ENCODE peak calls at places on chromosomes 5 and 9, in five cellular contexts. K, L, Z, W and E are unnamed samples.

GRCh38 chr5:58294598-58295298 is 165.1 kb downstream of the PLK2 start:
- DNase-seq in W (peak; percentile 41), K (no peak), Z (no peak), L (no peak), E (peak; percentile 25)

GRCh38 chr9:70318002-70318401 is 59.2 kb downstream of the SMC5 start:
- DNase-seq in Z (no peak), K (no peak), L (no peak), W (no peak), E (no peak)

GRCh38 chr9:14993061-14993800 is 83.0 kb upstream of the FREM1 start:
- DNase-seq in Z (peak; percentile 9), K (peak; percentile 16), W (peak; percentile 84), L (peak; percentile 93), E (peak; percentile 95)

GRCh38 chr9:80061096-80061495 is 489.3 kb downstream of the TLE4 start:
- DNase-seq in L (no peak), Z (no peak), W (peak; percentile 23), K (no peak), E (no peak)

GRCh38 chr9:136851941-136852663 is at the start of gene MAMDC4:
- DNase-seq in W (no peak), Z (no peak), K (no peak), L (no peak), E (no peak)

GRCh38 chr5:57338068-57338848 is 144.4 kb downstream of the ACTBL2 start:
- DNase-seq in Z (no peak), W (peak; percentile 15), K (peak; percentile 2), L (no peak), E (no peak)

GRCh38 chr5:61817472-61818326 is 485.6 kb downstream of the ZSWIM6 start:
- DNase-seq in Z (no peak), W (peak; percentile 54), L (no peak), K (no peak), E (peak; percentile 69)

GRCh38 chr5:56412601-56413379 is 179.7 kb upstream of the ANKRD55 start:
- DNase-seq in L (peak; percentile 80), K (no peak), W (no peak), Z (no peak), E (no peak)

GRCh38 chr5:10331341-10331796 is 22.1 kb upstream of the MARCHF6 start:
- DNase-seq in K (no peak), L (peak; percentile 86), Z (no peak), W (peak; percentile 77), E (no peak)

GRCh38 chr5:149724130-149724850 is 5.8 kb upstream of the PPARGC1B start:
- DNase-seq in Z (no peak), L (no peak), W (no peak), K (no peak), E (no peak)

GRCh38 chr5:16051246-16051645 is 128.3 kb downstream of the MARCHF11 start:
- DNase-seq in W (peak; percentile 60), K (no peak), Z (no peak), L (no peak), E (peak; percentile 44)

GRCh38 chr9:114282507-114282906 is 40.4 kb upstream of the ORM1 start:
- DNase-seq in Z (no peak), K (no peak), W (no peak), L (no peak), E (no peak)

GRCh38 chr5:58246521-58246944 is 213.4 kb downstream of the PLK2 start:
- DNase-seq in W (peak; percentile 21), K (no peak), Z (no peak), L (no peak), E (peak; percentile 13)

GRCh38 chr9:83596899-83597504 is 25.9 kb upstream of the IDNK start:
- DNase-seq in Z (no peak), K (no peak), W (no peak), L (no peak), E (peak; percentile 30)

GRCh38 chr9:137086531-137087408 is at the start of gene MAN1B1:
- DNase-seq in L (peak; percentile 99), K (peak; percentile 97), W (peak; percentile 98), Z (peak; percentile 100), E (peak; percentile 99)

GRCh38 chr5:79091064-79091463 is 20.5 kb upstream of the BHMT start:
- DNase-seq in L (no peak), W (no peak), Z (no peak), K (no peak), E (no peak)

GRCh38 chr5:87340716-87341115 is 72.0 kb downstream of the CCNH start:
- DNase-seq in K (peak; percentile 32), L (no peak), Z (no peak), W (no peak), E (no peak)

GRCh38 chr9:133355881-133356357 is 368 bp downstream of the SURF1 start:
- DNase-seq in K (no peak), W (no peak), L (no peak), Z (no peak), E (no peak)

GRCh38 chr5:123471385-123471784 is 40.6 kb upstream of the CSNK1G3 start:
- DNase-seq in L (no peak), Z (no peak), W (no peak), K (no peak), E (no peak)

GRCh38 chr9:72980600-72981265 is 27.9 kb upstream of the ALDH1A1 start:
- DNase-seq in L (no peak), K (no peak), W (no peak), Z (no peak), E (no peak)

GRCh38 chr5:19795218-19795617 is 192.8 kb downstream of the CDH18 start:
- DNase-seq in W (peak; percentile 21), L (no peak), Z (no peak), K (no peak), E (no peak)

GRCh38 chr5:91016954-91017690 is 366.0 kb downstream of the ARRDC3 start:
- DNase-seq in L (no peak), K (no peak), Z (no peak), W (peak; percentile 32), E (peak; percentile 20)

GRCh38 chr5:73369283-73369682 is 79.3 kb downstream of the FOXD1 start:
- DNase-seq in W (peak; percentile 88), K (no peak), Z (no peak), L (no peak), E (peak; percentile 72)

GRCh38 chr5:8842906-8843590 is 702.8 kb downstream of the SEMA5A start:
- DNase-seq in W (peak; percentile 61), Z (no peak), K (no peak), L (no peak), E (peak; percentile 62)

GRCh38 chr9:110109331-110110110 is 98.4 kb downstream of the C9orf152 start:
- DNase-seq in K (no peak), W (no peak), L (no peak), Z (no peak), E (no peak)

GRCh38 chr5:65819215-65819904 is 97.4 kb downstream of the NLN start:
- DNase-seq in L (no peak), Z (no peak), W (no peak), K (no peak), E (no peak)

GRCh38 chr9:137396808-137397367 is 26.1 kb downstream of the EXD3 start:
- DNase-seq in L (no peak), Z (no peak), K (no peak), W (no peak), E (no peak)

GRCh38 chr5:65255294-65255693 is 226.4 kb downstream of the ADAMTS6 start:
- DNase-seq in K (no peak), W (no peak), Z (no peak), L (no peak), E (no peak)

GRCh38 chr5:126938461-126938860 is 91.9 kb downstream of the MARCHF3 start:
- DNase-seq in L (no peak), K (no peak), W (peak; percentile 87), Z (no peak), E (peak; percentile 77)

GRCh38 chr9:133087429-133088145 is 25.8 kb downstream of the CEL start:
- DNase-seq in L (no peak), K (no peak), Z (no peak), W (no peak), E (no peak)

GRCh38 chr5:23631283-23632045 is 124.1 kb downstream of the PRDM9 start:
- DNase-seq in L (no peak), Z (no peak), W (no peak), K (no peak), E (no peak)

GRCh38 chr5:35096209-35096608 is 48.5 kb upstream of the AGXT2 start:
- DNase-seq in K (no peak), W (peak; percentile 61), L (no peak), Z (no peak), E (peak; percentile 18)

GRCh38 chr9:85743290-85744128 is 1.8 kb upstream of the AGTPBP1 start:
- DNase-seq in W (peak; percentile 82), L (peak; percentile 67), Z (no peak), K (no peak), E (peak; percentile 41)

GRCh38 chr9:94083384-94083783 is 880 bp upstream of the PTPDC1 start:
- DNase-seq in Z (no peak), L (no peak), K (no peak), W (no peak), E (no peak)

GRCh38 chr9:89804766-89805531 is 200.1 kb downstream of the GADD45G start:
- DNase-seq in L (no peak), K (no peak), Z (no peak), W (no peak), E (no peak)

GRCh38 chr9:37104183-37104889 is 16.0 kb upstream of the ZCCHC7 start:
- DNase-seq in K (no peak), W (peak; percentile 78), L (no peak), Z (no peak), E (peak; percentile 79)